ENCODE peak calls at places on chromosome 12, in nine cellular contexts. Y, M, V, W, N, O, R, S and B are unnamed samples.

GRCh38 chr12:12823811-12824210 is 10.7 kb downstream of the DDX47 start:
- DNase-seq in Y (no peak), M (no peak), V (no peak), W (no peak), N (no peak), O (no peak), R (no peak), S (no peak), B (no peak)

GRCh38 chr12:114316076-114316475 is 89.9 kb downstream of the TBX5 start:
- DNase-seq in Y (peak; percentile 47), M (no peak), V (no peak), W (no peak), N (no peak), O (peak; percentile 65), R (no peak), S (no peak), B (no peak)

GRCh38 chr12:98812225-98812624 is 167.1 kb downstream of the APAF1 start:
- DNase-seq in Y (no peak), M (no peak), V (no peak), W (no peak), N (no peak), O (no peak), R (no peak), S (no peak), B (no peak)

GRCh38 chr12:91763654-91764439 is 381.8 kb downstream of the BTG1 start:
- DNase-seq in Y (no peak), M (no peak), V (no peak), W (no peak), N (no peak), O (no peak), R (no peak), S (no peak), B (no peak)

GRCh38 chr12:113903381-113903863 is 62.7 kb downstream of the RBM19 start:
- DNase-seq in Y (peak; percentile 39), M (peak; percentile 38), V (no peak), W (no peak), N (no peak), O (no peak), R (no peak), S (no peak), B (no peak)

GRCh38 chr12:96719671-96720362 is 187.2 kb upstream of the NEDD1 start:
- DNase-seq in Y (peak; percentile 63), M (no peak), V (no peak), W (peak; percentile 20), N (no peak), O (peak; percentile 64), R (no peak), S (peak; percentile 85), B (peak; percentile 10)

GRCh38 chr12:9273276-9273675 is 65.1 kb upstream of the PZP start:
- DNase-seq in Y (peak; percentile 69), M (peak; percentile 31), V (no peak), W (peak; percentile 58), N (no peak), O (peak; percentile 17), R (no peak), S (no peak), B (no peak)

GRCh38 chr12:128853321-128854197 is at the start of gene GLT1D1:
- DNase-seq in Y (no peak), M (no peak), V (no peak), W (no peak), N (no peak), O (no peak), R (no peak), S (no peak), B (no peak)

GRCh38 chr12:95623554-95624170 is 72.4 kb upstream of the USP44 start:
- DNase-seq in Y (peak; percentile 89), M (peak; percentile 75), V (peak; percentile 2), W (peak; percentile 71), N (peak; percentile 66), O (peak; percentile 83), R (peak; percentile 16), S (no peak), B (peak; percentile 15)

GRCh38 chr12:12221560-12221959 is 45.3 kb downstream of the LRP6 start:
- DNase-seq in Y (no peak), M (no peak), V (no peak), W (no peak), N (no peak), O (no peak), R (no peak), S (no peak), B (no peak)

GRCh38 chr12:6056406-6057211 is 67.9 kb downstream of the VWF start:
- DNase-seq in Y (no peak), M (no peak), V (peak; percentile 23), W (no peak), N (no peak), O (no peak), R (no peak), S (no peak), B (no peak)

GRCh38 chr12:43222796-43223195 is 329.2 kb downstream of the ADAMTS20 start:
- DNase-seq in Y (no peak), M (no peak), V (no peak), W (no peak), N (no peak), O (no peak), R (no peak), S (no peak), B (no peak)

GRCh38 chr12:89984846-89985245 is 276.2 kb upstream of the ATP2B1 start:
- DNase-seq in Y (no peak), M (no peak), V (no peak), W (no peak), N (no peak), O (no peak), R (no peak), S (no peak), B (no peak)

GRCh38 chr12:11879306-11879705 is 191.4 kb upstream of the BCL2L14 start:
- DNase-seq in Y (peak; percentile 38), M (peak; percentile 14), V (no peak), W (peak; percentile 26), N (no peak), O (peak; percentile 68), R (no peak), S (no peak), B (no peak)

GRCh38 chr12:121576851-121577391 is 3.9 kb downstream of the KDM2B start:
- DNase-seq in Y (peak; percentile 89), M (peak; percentile 81), V (no peak), W (peak; percentile 74), N (no peak), O (peak; percentile 84), R (no peak), S (no peak), B (no peak)

GRCh38 chr12:117646595-117646994 is 285.2 kb upstream of the NOS1 start:
- DNase-seq in Y (no peak), M (no peak), V (no peak), W (no peak), N (no peak), O (no peak), R (no peak), S (no peak), B (no peak)

GRCh38 chr12:75259170-75259569 is 49.5 kb upstream of the KCNC2 start:
- DNase-seq in Y (no peak), M (no peak), V (no peak), W (no peak), N (no peak), O (no peak), R (no peak), S (no peak), B (no peak)

GRCh38 chr12:70883855-70884254 is 36.7 kb downstream of the PTPRR start:
- DNase-seq in Y (no peak), M (no peak), V (no peak), W (no peak), N (no peak), O (no peak), R (no peak), S (no peak), B (no peak)

GRCh38 chr12:24791622-24792021 is 157.3 kb downstream of the BCAT1 start:
- DNase-seq in Y (no peak), M (no peak), V (no peak), W (no peak), N (no peak), O (no peak), R (no peak), S (no peak), B (no peak)

GRCh38 chr12:88944403-88944802 is 364.1 kb upstream of the KITLG start:
- DNase-seq in Y (peak; percentile 84), M (no peak), V (no peak), W (peak; percentile 85), N (no peak), O (peak; percentile 47), R (no peak), S (no peak), B (no peak)

GRCh38 chr12:129607293-129607692 is 296.5 kb downstream of the TMEM132D start:
- DNase-seq in Y (no peak), M (no peak), V (no peak), W (no peak), N (no peak), O (peak; percentile 90), R (no peak), S (no peak), B (no peak)

GRCh38 chr12:57889541-57889989 is 43.0 kb upstream of the CTDSP2 start:
- DNase-seq in Y (no peak), M (peak; percentile 81), V (no peak), W (peak; percentile 81), N (peak; percentile 84), O (peak; percentile 65), R (peak; percentile 29), S (peak; percentile 50), B (no peak)

GRCh38 chr12:131694116-131694838 is 16.6 kb upstream of the SFSWAP start:
- DNase-seq in Y (no peak), M (no peak), V (no peak), W (no peak), N (no peak), O (no peak), R (no peak), S (no peak), B (no peak)

GRCh38 chr12:122368361-122369073 is 54.0 kb downstream of the CLIP1 start:
- DNase-seq in Y (peak; percentile 35), M (peak; percentile 50), V (no peak), W (peak; percentile 74), N (no peak), O (peak; percentile 56), R (no peak), S (peak; percentile 83), B (no peak)

GRCh38 chr12:99911967-99912366 is 72.8 kb downstream of the ANKS1B start:
- DNase-seq in Y (no peak), M (no peak), V (no peak), W (no peak), N (no peak), O (no peak), R (no peak), S (no peak), B (no peak)

GRCh38 chr12:22858849-22859569 is 234.0 kb downstream of the ETNK1 start:
- DNase-seq in Y (peak; percentile 5), M (no peak), V (no peak), W (peak; percentile 64), N (no peak), O (peak; percentile 40), R (no peak), S (no peak), B (no peak)

GRCh38 chr12:120194534-120195395 is at the start of gene GCN1:
- DNase-seq in Y (peak; percentile 98), M (no peak), V (peak; percentile 89), W (peak; percentile 79), N (peak; percentile 94), O (peak; percentile 80), R (peak; percentile 68), S (peak; percentile 36), B (peak; percentile 81)

GRCh38 chr12:120599672-120600537 is 18.7 kb upstream of the POP5 start:
- DNase-seq in Y (no peak), M (no peak), V (no peak), W (no peak), N (no peak), O (no peak), R (no peak), S (no peak), B (no peak)